ENCODE peak calls at places on chromosomes 11 and 22, in four cellular contexts. V is nephron progenitor cell, A is tibial artery, B is right lobe of liver. D is an unnamed sample.

GRCh38 chr11:118881130-118881717 is 2.5 kb upstream of the CXCR5 start:
- DNase-seq in V (no peak), B (no peak), A (no peak), D (no peak)

GRCh38 chr11:27489092-27489491 is 16.5 kb upstream of the LGR4 start:
- DNase-seq in V (no peak), B (no peak), A (no peak), D (no peak)

GRCh38 chr22:19799322-19800190 is 39.0 kb downstream of the TBX1 start:
- DNase-seq in V (peak; percentile 45), A (no peak), B (peak; percentile 15), D (no peak)

GRCh38 chr11:65786008-65786785 is 666 bp upstream of the OVOL1 start:
- DNase-seq in A (no peak), B (no peak), V (no peak), D (no peak)

GRCh38 chr22:36087784-36088183 is 59.2 kb upstream of the RBFOX2 start:
- DNase-seq in V (no peak), A (no peak), B (no peak), D (no peak)

GRCh38 chr11:47981667-47982404 is 1.5 kb downstream of the PTPRJ start:
- DNase-seq in A (no peak), V (no peak), B (peak; percentile 55), D (no peak)

GRCh38 chr11:469684-470667 is 19.9 kb downstream of the PTDSS2 start:
- DNase-seq in A (peak; percentile 90), V (no peak), B (peak; percentile 77), D (no peak)

GRCh38 chr22:33380789-33381530 is 322.8 kb upstream of the SYN3 start:
- DNase-seq in B (no peak), A (no peak), V (no peak), D (no peak)

GRCh38 chr11:34065505-34066203 is 14.1 kb downstream of the CAPRIN1 start:
- DNase-seq in V (no peak), A (no peak), B (no peak), D (no peak)

GRCh38 chr22:27892064-27892463 is 27.0 kb downstream of the PITPNB start:
- DNase-seq in B (no peak), V (no peak), A (no peak), D (no peak)

GRCh38 chr11:74320538-74320937 is 9.1 kb upstream of the P4HA3 start:
- DNase-seq in V (no peak), B (no peak), A (no peak), D (no peak)

GRCh38 chr22:37639771-37640590 is 512 bp downstream of the SH3BP1 start:
- DNase-seq in B (peak; percentile 35), A (peak; percentile 67), V (peak; percentile 48), D (no peak)

GRCh38 chr11:112871909-112872511 is 89.2 kb upstream of the NCAM1 start:
- DNase-seq in V (no peak), A (no peak), B (no peak), D (no peak)

GRCh38 chr11:62400760-62401159 is 18.1 kb upstream of the SCGB1A1 start:
- DNase-seq in B (no peak), A (peak; percentile 93), V (no peak), D (no peak)

GRCh38 chr22:49599039-49599438 is 228.6 kb downstream of the BRD1 start:
- DNase-seq in A (peak; percentile 33), V (no peak), B (no peak), D (no peak)

GRCh38 chr11:108343714-108344113 is 120.8 kb downstream of the ATM start:
- DNase-seq in A (no peak), B (no peak), V (no peak), D (no peak)

GRCh38 chr11:57680552-57680874 is 12.6 kb downstream of the ZDHHC5 start:
- DNase-seq in A (no peak), V (no peak), B (no peak), D (peak; percentile 31)

GRCh38 chr11:116173946-116174911 is 598.6 kb downstream of the BUD13 start:
- DNase-seq in B (no peak), A (no peak), V (peak; percentile 24), D (no peak)

GRCh38 chr11:43197357-43197756 is 114.4 kb upstream of the API5 start:
- DNase-seq in B (no peak), A (no peak), V (peak; percentile 69), D (no peak)

GRCh38 chr22:39654959-39655579 is 84.5 kb downstream of the CACNA1I start:
- DNase-seq in V (no peak), A (no peak), B (no peak), D (no peak)

GRCh38 chr22:20904008-20904979 is 12.9 kb upstream of the CRKL start:
- DNase-seq in V (no peak), A (no peak), B (no peak), D (peak; percentile 36)

GRCh38 chr11:45922425-45923082 is at the start of gene LARGE2:
- DNase-seq in V (peak; percentile 78), B (no peak), A (peak; percentile 60), D (peak; percentile 82)

GRCh38 chr11:87743002-87743401 is 432.2 kb downstream of the RAB38 start:
- DNase-seq in V (no peak), A (no peak), B (no peak), D (no peak)
- TF ChIP-seq CTCF in V (peak; percentile 21), A (no peak), B (no peak), D (no peak)

GRCh38 chr11:68855205-68855978 is 13.7 kb upstream of the CPT1A start:
- DNase-seq in V (peak; percentile 52), B (peak; percentile 74), A (peak; percentile 79), D (peak; percentile 14)
- TF ChIP-seq CTCF in V (no peak), B (no peak), A (peak; percentile 39), D (no peak)

DNA sequence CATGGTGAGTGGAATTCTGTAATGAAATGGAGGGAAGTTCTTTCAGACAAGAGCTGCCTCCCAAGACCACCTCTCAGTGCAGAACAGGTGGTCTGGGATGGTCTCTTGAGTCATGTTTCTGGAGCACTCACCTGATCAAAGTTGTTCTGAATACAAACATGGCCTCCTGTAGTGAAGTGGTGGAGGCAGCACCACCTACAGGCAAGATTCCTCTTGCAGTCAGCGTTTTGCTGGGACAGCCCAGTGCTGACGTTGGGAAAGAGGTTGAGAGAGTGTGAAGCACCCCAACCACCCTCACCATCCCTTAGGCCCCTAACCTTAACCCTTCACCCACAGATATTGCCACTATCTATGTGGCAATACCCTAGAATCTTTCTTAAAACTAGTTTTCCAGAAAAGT is 371.4 kb downstream of the CADM1 start:
- DNase-seq in B (no peak), V (no peak), A (no peak), D (no peak)
- TF ChIP-seq CTCF in B (peak; percentile 33), V (no peak), A (no peak), D (no peak)

DNA sequence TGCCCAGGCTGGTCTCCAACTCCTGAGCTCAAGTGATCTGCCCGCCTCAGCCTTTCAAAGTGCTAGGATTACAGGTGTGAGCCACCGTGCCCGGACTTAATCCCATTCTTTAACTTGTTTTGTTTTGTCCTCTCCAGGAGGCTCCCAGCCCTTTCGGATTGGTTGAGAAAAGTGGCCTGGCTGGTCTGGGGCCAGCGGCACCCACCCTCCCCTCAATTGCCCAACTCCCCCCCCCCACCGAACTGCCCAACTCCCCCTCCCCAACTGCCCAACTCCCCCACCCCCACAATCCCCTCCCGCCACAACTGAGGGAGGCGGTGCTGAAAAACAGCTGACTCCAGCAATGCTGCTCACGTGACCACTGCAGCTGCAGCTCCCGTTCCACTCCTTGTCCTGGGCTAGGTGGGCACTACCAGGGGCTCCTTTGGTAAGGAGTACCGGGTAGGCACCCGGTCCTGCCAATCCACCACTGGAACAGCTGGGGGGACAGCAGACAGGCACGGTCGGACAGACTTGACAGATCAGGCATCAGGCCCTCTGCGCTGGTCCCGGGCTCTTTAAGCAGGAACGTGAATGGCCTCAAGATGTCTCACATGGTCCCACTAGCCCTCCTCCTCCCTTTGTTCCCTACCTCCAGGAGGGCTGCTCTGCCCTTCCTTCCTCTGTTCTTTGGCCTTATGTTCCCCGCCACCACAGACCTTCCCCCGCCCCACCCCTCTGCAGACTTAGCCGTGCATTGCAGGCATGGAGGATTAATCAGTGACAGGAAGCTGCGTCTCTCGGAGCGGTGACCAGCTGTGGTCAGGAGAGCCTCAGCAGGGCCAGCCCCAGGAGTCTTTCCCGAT is at the start of gene TCN2:
- DNase-seq in V (peak; percentile 55), A (peak; percentile 83), B (peak; percentile 73), D (peak; percentile 68)
- TF ChIP-seq CTCF in V (no peak), A (no peak), B (peak; percentile 7), D (no peak)

DNA sequence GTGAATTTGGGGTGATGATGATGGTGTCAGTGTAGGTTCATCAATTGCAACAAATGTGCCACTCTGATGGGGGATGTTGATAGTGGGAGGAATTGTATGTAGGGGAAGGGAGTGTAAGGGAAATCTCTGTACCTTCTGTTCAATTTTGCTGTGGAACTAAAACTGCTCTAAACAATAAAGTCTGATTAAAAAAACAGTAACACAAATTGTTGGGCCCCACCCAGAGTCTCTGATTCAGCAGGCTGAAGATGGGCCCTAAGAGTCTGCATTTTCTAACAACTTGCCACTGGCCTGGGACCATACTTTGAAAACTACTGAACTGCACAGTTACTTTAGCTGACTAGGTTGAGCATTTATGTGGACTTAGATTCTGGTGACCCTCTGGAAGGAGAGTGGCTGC is 113.2 kb downstream of the ATG16L2 start:
- DNase-seq in A (no peak), V (no peak), B (no peak), D (no peak)
- TF ChIP-seq CTCF in A (no peak), V (no peak), B (no peak), D (no peak)

DNA sequence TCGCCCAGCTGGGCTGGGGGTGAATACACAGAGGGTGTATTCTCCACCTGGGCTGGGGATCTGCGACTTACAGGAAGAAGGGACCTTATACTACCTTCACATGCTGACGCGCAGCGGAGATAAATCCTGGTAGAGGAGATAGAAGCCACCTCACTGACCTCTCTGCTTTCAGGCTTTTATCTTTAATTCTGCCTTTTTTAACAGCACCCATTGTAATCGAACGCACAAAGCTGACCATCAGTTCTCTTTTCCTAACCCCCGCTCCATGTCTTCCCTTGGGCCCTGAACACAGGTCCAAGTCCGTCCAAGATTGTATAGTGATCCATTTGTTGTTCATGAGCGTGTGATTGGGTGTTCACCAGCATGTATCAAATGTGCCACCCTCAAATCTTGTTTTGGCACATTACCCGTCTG is 664 bp upstream of the LAMTOR1 start:
- DNase-seq in A (no peak), V (no peak), B (no peak), D (no peak)
- TF ChIP-seq CTCF in A (no peak), V (no peak), B (no peak), D (no peak)

DNA sequence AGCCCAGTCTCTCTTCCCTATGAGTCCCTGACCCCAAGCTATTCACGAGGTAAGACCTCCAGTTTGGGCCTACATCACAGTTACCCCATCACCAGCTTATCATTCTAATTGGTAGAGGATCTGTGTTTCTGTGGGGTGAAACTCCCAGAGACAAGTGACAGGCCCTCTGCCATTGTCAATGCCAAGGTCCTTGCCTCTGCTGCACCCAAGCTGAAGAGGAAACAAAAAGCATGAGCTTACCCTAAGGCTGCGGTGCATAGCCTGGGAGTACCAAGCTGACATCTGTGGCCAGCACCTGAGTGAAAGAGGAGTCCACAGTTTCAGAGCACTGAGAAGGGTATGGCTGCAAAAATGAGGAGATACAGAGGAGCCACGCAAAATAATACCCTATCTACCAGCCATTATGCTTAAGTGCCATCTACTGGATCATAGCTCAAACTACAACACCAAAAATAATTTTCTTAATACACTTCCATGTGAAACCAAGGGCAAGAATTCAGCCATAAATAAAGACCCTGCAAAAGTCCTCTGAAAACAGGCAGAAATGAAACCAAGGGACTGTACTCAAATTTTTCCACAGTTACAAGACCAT is 62.3 kb upstream of the ANO5 start:
- DNase-seq in A (no peak), B (no peak), V (no peak), D (no peak)
- TF ChIP-seq CTCF in A (peak; percentile 11), B (peak; percentile 64), V (peak; percentile 47), D (peak; percentile 44)